ENCODE peak calls at places on chromosome 14, in nine cellular contexts. One of them, this sample, is unnamed.

GRCh38 chr14:95577067-95577800 is 42.4 kb downstream of the GLRX5 start:
- DNase-seq in BE2C: no peak
- DNase-seq in pancreas: no peak
- DNase-seq in sigmoid colon: no peak
- DNase-seq in endodermal cell: no peak
- DNase-seq in naive thymus-derived CD4-positive, alpha-beta T cell: no peak
- DNase-seq in cardiac muscle cell: no peak
- DNase-seq in adipocyte: no peak
- DNase-seq in bronchial epithelial cell: no peak
- DNase-seq in this sample: no peak

GRCh38 chr14:41521891-41522290 is 84.8 kb upstream of the LRFN5 start:
- DNase-seq in BE2C: no peak
- DNase-seq in pancreas: no peak
- DNase-seq in sigmoid colon: no peak
- DNase-seq in endodermal cell: no peak
- DNase-seq in naive thymus-derived CD4-positive, alpha-beta T cell: no peak
- DNase-seq in cardiac muscle cell: no peak
- DNase-seq in adipocyte: no peak
- DNase-seq in bronchial epithelial cell: no peak
- DNase-seq in this sample: no peak

GRCh38 chr14:80705241-80705980 is 236.1 kb downstream of the CEP128 start:
- DNase-seq in BE2C: no peak
- DNase-seq in pancreas: no peak
- DNase-seq in sigmoid colon: no peak
- DNase-seq in endodermal cell: no peak
- DNase-seq in naive thymus-derived CD4-positive, alpha-beta T cell: no peak
- DNase-seq in cardiac muscle cell: no peak
- DNase-seq in adipocyte: no peak
- DNase-seq in bronchial epithelial cell: peak
- DNase-seq in this sample: no peak

GRCh38 chr14:80575763-80576162 is 364.5 kb upstream of the DIO2 start:
- DNase-seq in BE2C: no peak
- DNase-seq in pancreas: no peak
- DNase-seq in sigmoid colon: no peak
- DNase-seq in endodermal cell: no peak
- DNase-seq in naive thymus-derived CD4-positive, alpha-beta T cell: no peak
- DNase-seq in cardiac muscle cell: no peak
- DNase-seq in adipocyte: no peak
- DNase-seq in bronchial epithelial cell: peak
- DNase-seq in this sample: no peak

GRCh38 chr14:103705158-103705523 is 10.1 kb downstream of the XRCC3 start:
- DNase-seq in BE2C: no peak
- DNase-seq in pancreas: no peak
- DNase-seq in sigmoid colon: peak
- DNase-seq in endodermal cell: no peak
- DNase-seq in naive thymus-derived CD4-positive, alpha-beta T cell: no peak
- DNase-seq in cardiac muscle cell: no peak
- DNase-seq in adipocyte: no peak
- DNase-seq in bronchial epithelial cell: peak
- DNase-seq in this sample: no peak

GRCh38 chr14:91996951-91997371 is 42.9 kb downstream of the TRIP11 start:
- DNase-seq in BE2C: no peak
- DNase-seq in pancreas: no peak
- DNase-seq in sigmoid colon: no peak
- DNase-seq in endodermal cell: no peak
- DNase-seq in naive thymus-derived CD4-positive, alpha-beta T cell: peak
- DNase-seq in cardiac muscle cell: peak
- DNase-seq in adipocyte: peak
- DNase-seq in bronchial epithelial cell: peak
- DNase-seq in this sample: peak

GRCh38 chr14:65478596-65478995 is 66.1 kb downstream of the FUT8 start:
- DNase-seq in BE2C: no peak
- DNase-seq in pancreas: no peak
- DNase-seq in sigmoid colon: no peak
- DNase-seq in endodermal cell: no peak
- DNase-seq in naive thymus-derived CD4-positive, alpha-beta T cell: peak
- DNase-seq in cardiac muscle cell: no peak
- DNase-seq in adipocyte: peak
- DNase-seq in bronchial epithelial cell: peak
- DNase-seq in this sample: no peak

GRCh38 chr14:99971929-99972747 is 93.1 kb upstream of the EVL start:
- DNase-seq in BE2C: peak
- DNase-seq in pancreas: no peak
- DNase-seq in sigmoid colon: no peak
- DNase-seq in endodermal cell: peak
- DNase-seq in naive thymus-derived CD4-positive, alpha-beta T cell: peak
- DNase-seq in cardiac muscle cell: peak
- DNase-seq in adipocyte: peak
- DNase-seq in bronchial epithelial cell: no peak
- DNase-seq in this sample: no peak

GRCh38 chr14:43640718-43641267 is 866.3 kb downstream of the FSCB start:
- DNase-seq in BE2C: no peak
- DNase-seq in pancreas: no peak
- DNase-seq in sigmoid colon: no peak
- DNase-seq in endodermal cell: no peak
- DNase-seq in naive thymus-derived CD4-positive, alpha-beta T cell: no peak
- DNase-seq in cardiac muscle cell: no peak
- DNase-seq in adipocyte: no peak
- DNase-seq in bronchial epithelial cell: no peak
- DNase-seq in this sample: no peak

DNA sequence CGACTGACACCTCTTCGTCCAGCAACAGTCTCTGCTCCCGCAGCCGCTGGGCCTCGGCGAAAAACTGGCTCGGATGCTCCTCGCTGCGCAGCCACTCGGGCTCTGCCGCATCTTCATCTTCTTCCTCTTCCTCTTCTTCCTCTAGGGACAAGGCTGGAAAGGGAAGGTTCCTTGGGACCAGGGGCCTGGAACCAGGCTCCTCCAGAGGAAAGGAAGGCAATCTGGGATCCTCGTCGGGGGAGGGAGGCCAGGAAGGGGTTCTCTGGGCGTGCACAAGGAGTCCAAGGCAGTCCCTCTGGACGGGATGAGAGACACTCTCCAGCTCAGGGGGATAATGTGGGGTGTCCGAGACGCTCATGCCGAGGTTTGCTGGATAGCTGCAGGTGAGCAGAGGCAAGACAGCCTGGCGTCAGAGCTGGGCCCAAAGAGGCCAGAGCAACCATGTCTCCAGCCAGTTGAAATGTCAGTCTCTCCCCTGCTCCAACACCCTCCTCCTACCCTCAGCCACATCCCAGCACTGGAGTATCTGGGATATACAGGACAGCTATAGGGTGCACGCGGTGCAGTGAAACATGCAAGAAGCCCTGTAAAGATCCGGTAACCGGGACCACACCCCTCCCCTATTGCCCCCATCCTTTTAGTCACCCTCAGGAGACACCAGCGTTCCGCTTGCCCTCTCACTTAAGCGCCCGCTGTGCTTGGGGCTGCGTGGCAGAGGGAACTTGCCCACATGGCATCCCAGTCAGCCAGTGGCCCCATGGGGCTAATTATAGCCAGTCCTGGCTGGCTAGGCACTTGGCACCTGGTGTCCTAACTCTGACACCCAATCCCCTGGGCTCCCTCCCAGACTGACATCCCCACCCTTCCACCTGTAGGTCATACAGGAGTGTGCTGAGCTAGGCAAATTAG is at the start of gene KLHL33:
- DNase-seq in BE2C: no peak
- DNase-seq in pancreas: no peak
- DNase-seq in sigmoid colon: no peak
- DNase-seq in endodermal cell: no peak
- DNase-seq in naive thymus-derived CD4-positive, alpha-beta T cell: no peak
- DNase-seq in cardiac muscle cell: no peak
- DNase-seq in adipocyte: no peak
- DNase-seq in bronchial epithelial cell: no peak
- DNase-seq in this sample: no peak
- H3K4me3 ChIP-seq in BE2C: no peak
- H3K4me3 ChIP-seq in pancreas: peak
- H3K4me3 ChIP-seq in sigmoid colon: peak
- H3K4me3 ChIP-seq in endodermal cell: no peak
- H3K4me3 ChIP-seq in naive thymus-derived CD4-positive, alpha-beta T cell: no peak
- H3K4me3 ChIP-seq in cardiac muscle cell: no peak
- H3K4me3 ChIP-seq in adipocyte: peak
- H3K4me3 ChIP-seq in bronchial epithelial cell: no peak
- H3K4me3 ChIP-seq in this sample: no peak

DNA sequence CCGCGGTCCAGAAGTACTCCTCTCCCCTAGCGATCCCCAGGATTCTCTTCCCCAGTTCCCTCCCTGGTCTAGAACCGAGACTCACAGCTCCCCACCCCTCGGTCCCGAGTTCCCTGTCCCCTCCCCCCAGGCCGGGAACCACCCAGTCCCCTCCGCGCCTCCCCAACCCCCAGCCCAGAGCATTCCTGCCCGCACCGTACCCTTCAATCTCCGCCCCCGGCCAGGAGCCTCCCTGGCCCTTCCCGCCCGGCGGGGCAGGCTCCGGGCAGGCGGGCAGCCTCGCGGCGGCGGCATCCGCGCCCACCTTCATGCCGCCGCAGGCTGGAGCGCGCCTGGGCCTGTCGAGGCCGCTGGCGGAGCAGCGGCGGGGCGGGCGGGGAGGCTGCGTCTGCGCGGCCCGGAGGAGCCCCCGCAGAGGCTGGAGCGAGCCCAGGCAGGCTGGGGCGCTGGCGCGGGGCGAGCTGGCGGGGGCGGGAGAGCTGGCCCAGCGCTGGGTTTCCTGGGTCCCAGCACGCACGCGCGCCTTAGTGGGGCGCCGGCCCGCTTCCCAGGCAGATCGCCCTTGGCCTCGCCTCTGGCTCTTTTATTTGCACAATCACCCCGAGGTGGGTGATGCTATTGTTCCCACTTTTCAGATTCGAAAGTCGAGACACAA is 22.2 kb upstream of the GPR132 start:
- DNase-seq in BE2C: no peak
- DNase-seq in pancreas: no peak
- DNase-seq in sigmoid colon: peak
- DNase-seq in endodermal cell: peak
- DNase-seq in naive thymus-derived CD4-positive, alpha-beta T cell: no peak
- DNase-seq in cardiac muscle cell: peak
- DNase-seq in adipocyte: peak
- DNase-seq in bronchial epithelial cell: peak
- DNase-seq in this sample: no peak
- H3K4me3 ChIP-seq in BE2C: peak
- H3K4me3 ChIP-seq in pancreas: peak
- H3K4me3 ChIP-seq in sigmoid colon: peak
- H3K4me3 ChIP-seq in endodermal cell: peak
- H3K4me3 ChIP-seq in naive thymus-derived CD4-positive, alpha-beta T cell: peak
- H3K4me3 ChIP-seq in cardiac muscle cell: peak
- H3K4me3 ChIP-seq in adipocyte: peak
- H3K4me3 ChIP-seq in bronchial epithelial cell: peak
- H3K4me3 ChIP-seq in this sample: peak

DNA sequence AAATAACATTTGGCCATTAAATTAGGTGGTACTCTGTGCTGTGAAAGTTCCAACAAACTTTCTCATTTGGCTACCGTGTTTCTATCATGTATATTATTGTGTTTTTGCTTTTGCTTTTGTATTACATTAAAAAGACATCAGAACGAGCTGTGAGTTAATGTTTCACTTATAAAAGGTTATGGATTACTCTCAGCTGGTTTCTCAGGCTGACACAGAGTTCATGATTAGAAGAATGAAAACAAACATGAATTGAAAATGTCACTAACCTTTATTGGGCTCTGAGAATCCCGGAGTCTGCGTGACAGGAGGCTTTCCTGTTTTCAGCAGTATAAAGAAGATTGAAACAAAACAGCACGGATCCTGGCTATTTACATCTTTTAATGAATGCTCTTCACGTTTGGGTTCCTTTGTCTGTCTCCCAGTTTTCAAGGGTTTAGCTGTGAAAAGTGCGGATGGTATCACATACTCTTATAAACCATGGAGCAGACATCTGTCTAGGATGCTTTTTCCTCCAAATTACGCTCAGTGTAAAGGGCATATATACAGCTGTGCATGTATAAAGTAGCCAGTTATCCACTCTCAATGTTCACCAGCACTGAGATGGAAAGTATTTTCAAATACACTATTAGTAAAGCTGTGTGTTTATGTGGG is 153.6 kb downstream of the PTCSC3 start:
- DNase-seq in BE2C: no peak
- DNase-seq in pancreas: no peak
- DNase-seq in sigmoid colon: no peak
- DNase-seq in endodermal cell: no peak
- DNase-seq in naive thymus-derived CD4-positive, alpha-beta T cell: no peak
- DNase-seq in cardiac muscle cell: no peak
- DNase-seq in adipocyte: no peak
- DNase-seq in bronchial epithelial cell: no peak
- DNase-seq in this sample: no peak
- H3K4me3 ChIP-seq in BE2C: no peak
- H3K4me3 ChIP-seq in pancreas: no peak
- H3K4me3 ChIP-seq in sigmoid colon: no peak
- H3K4me3 ChIP-seq in endodermal cell: no peak
- H3K4me3 ChIP-seq in naive thymus-derived CD4-positive, alpha-beta T cell: no peak
- H3K4me3 ChIP-seq in cardiac muscle cell: no peak
- H3K4me3 ChIP-seq in adipocyte: no peak
- H3K4me3 ChIP-seq in bronchial epithelial cell: no peak
- H3K4me3 ChIP-seq in this sample: no peak

DNA sequence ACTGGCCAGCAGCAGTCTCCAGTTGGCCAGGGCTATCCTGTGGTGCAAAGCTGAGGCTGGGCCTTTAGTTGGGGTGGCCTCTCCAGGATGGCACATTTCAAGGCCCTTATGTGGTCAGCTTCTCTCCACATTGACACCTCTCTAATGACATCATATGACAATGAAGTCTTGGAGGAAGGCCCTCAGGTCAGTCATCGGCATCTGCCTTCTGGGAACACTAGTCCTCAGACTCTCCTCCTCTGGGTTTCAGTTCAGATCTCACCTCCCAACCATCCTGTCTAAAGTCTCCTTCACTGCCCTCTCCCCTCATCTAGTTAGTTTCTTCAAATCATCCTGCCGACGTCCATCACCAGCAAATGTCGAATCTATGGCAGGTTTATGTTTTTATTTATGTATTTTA is 3.3 kb upstream of the SLC22A17 start:
- DNase-seq in BE2C: no peak
- DNase-seq in pancreas: no peak
- DNase-seq in sigmoid colon: no peak
- DNase-seq in endodermal cell: no peak
- DNase-seq in naive thymus-derived CD4-positive, alpha-beta T cell: no peak
- DNase-seq in cardiac muscle cell: no peak
- DNase-seq in adipocyte: no peak
- DNase-seq in bronchial epithelial cell: no peak
- DNase-seq in this sample: no peak
- H3K4me3 ChIP-seq in BE2C: no peak
- H3K4me3 ChIP-seq in pancreas: no peak
- H3K4me3 ChIP-seq in sigmoid colon: no peak
- H3K4me3 ChIP-seq in endodermal cell: no peak
- H3K4me3 ChIP-seq in naive thymus-derived CD4-positive, alpha-beta T cell: no peak
- H3K4me3 ChIP-seq in cardiac muscle cell: no peak
- H3K4me3 ChIP-seq in adipocyte: no peak
- H3K4me3 ChIP-seq in bronchial epithelial cell: no peak
- H3K4me3 ChIP-seq in this sample: no peak

DNA sequence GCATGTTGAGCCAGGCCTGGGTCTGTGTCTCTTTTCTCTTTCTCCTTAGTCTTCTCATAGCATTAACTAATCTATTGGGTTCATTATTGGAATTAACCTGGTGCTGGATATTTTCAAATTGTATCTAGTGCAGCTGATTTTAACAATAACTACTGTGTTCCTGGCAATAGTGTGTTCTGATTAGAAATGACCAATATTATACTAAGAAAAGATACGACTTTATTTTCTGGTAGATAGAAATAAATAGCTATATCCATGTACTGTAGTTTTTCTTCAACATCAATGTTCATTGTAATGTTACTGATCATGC is 3.0 kb downstream of the FOS start:
- DNase-seq in BE2C: no peak
- DNase-seq in pancreas: no peak
- DNase-seq in sigmoid colon: no peak
- DNase-seq in endodermal cell: no peak
- DNase-seq in naive thymus-derived CD4-positive, alpha-beta T cell: no peak
- DNase-seq in cardiac muscle cell: no peak
- DNase-seq in adipocyte: no peak
- DNase-seq in bronchial epithelial cell: peak
- DNase-seq in this sample: no peak
- H3K4me3 ChIP-seq in BE2C: no peak
- H3K4me3 ChIP-seq in pancreas: peak
- H3K4me3 ChIP-seq in sigmoid colon: peak
- H3K4me3 ChIP-seq in endodermal cell: no peak
- H3K4me3 ChIP-seq in naive thymus-derived CD4-positive, alpha-beta T cell: no peak
- H3K4me3 ChIP-seq in cardiac muscle cell: no peak
- H3K4me3 ChIP-seq in adipocyte: peak
- H3K4me3 ChIP-seq in bronchial epithelial cell: no peak
- H3K4me3 ChIP-seq in this sample: no peak